ENCODE peak calls at places on chromosomes 6 and 20, in seven cellular contexts. One of them, this sample, is unnamed.
A peak's percentile ranks its signal among the peaks of the same experiment; 100 is the strongest.

GRCh38 chr6:29797966-29798365 is 29.7 kb upstream of the HLA-G start:
- DNase-seq in HepG2: no peak
- DNase-seq in K562: no peak
- DNase-seq in GM12878: no peak
- DNase-seq in SK-N-SH: no peak
- DNase-seq in GM12892: no peak
- DNase-seq in H1: no peak
- DNase-seq in this sample: no peak

GRCh38 chr6:41269716-41270115 is 16.8 kb downstream of the TREM1 start:
- DNase-seq in HepG2: no peak
- DNase-seq in K562: no peak
- DNase-seq in GM12878: no peak
- DNase-seq in SK-N-SH: no peak
- DNase-seq in GM12892: no peak
- DNase-seq in H1: peak; percentile 19
- DNase-seq in this sample: no peak

GRCh38 chr6:20292905-20293304 is 80.6 kb upstream of the MBOAT1 start:
- DNase-seq in HepG2: no peak
- DNase-seq in K562: no peak
- DNase-seq in GM12878: no peak
- DNase-seq in SK-N-SH: no peak
- DNase-seq in GM12892: no peak
- DNase-seq in H1: no peak
- DNase-seq in this sample: no peak

GRCh38 chr20:31967830-31968249 is at the start of gene XKR7:
- DNase-seq in HepG2: no peak
- DNase-seq in K562: peak; percentile 29
- DNase-seq in GM12878: no peak
- DNase-seq in SK-N-SH: peak; percentile 94
- DNase-seq in GM12892: no peak
- DNase-seq in H1: peak; percentile 78
- DNase-seq in this sample: peak; percentile 39

GRCh38 chr6:151502499-151502898 is 8.7 kb downstream of the CCDC170 start:
- DNase-seq in HepG2: no peak
- DNase-seq in K562: no peak
- DNase-seq in GM12878: no peak
- DNase-seq in SK-N-SH: no peak
- DNase-seq in GM12892: no peak
- DNase-seq in H1: no peak
- DNase-seq in this sample: no peak

GRCh38 chr20:35871311-35871771 is 83.0 kb downstream of the SCAND1 start:
- DNase-seq in HepG2: no peak
- DNase-seq in K562: peak; percentile 51
- DNase-seq in GM12878: no peak
- DNase-seq in SK-N-SH: peak; percentile 45
- DNase-seq in GM12892: no peak
- DNase-seq in H1: no peak
- DNase-seq in this sample: no peak

GRCh38 chr20:34916774-34917354 is 38.7 kb downstream of the GSS start:
- DNase-seq in HepG2: no peak
- DNase-seq in K562: no peak
- DNase-seq in GM12878: no peak
- DNase-seq in SK-N-SH: no peak
- DNase-seq in GM12892: no peak
- DNase-seq in H1: no peak
- DNase-seq in this sample: no peak

GRCh38 chr6:166751051-166751595 is 124.1 kb upstream of the RPS6KA2 start:
- DNase-seq in HepG2: no peak
- DNase-seq in K562: peak; percentile 24
- DNase-seq in GM12878: no peak
- DNase-seq in SK-N-SH: peak; percentile 50
- DNase-seq in GM12892: no peak
- DNase-seq in H1: no peak
- DNase-seq in this sample: peak; percentile 67

GRCh38 chr20:40654876-40655275 is 34.2 kb downstream of the MAFB start:
- DNase-seq in HepG2: no peak
- DNase-seq in K562: no peak
- DNase-seq in GM12878: no peak
- DNase-seq in SK-N-SH: no peak
- DNase-seq in GM12892: no peak
- DNase-seq in H1: no peak
- DNase-seq in this sample: no peak

GRCh38 chr20:42435230-42435629 is 754.5 kb downstream of the PTPRT start:
- DNase-seq in HepG2: no peak
- DNase-seq in K562: no peak
- DNase-seq in GM12878: peak; percentile 17
- DNase-seq in SK-N-SH: no peak
- DNase-seq in GM12892: peak; percentile 7
- DNase-seq in H1: no peak
- DNase-seq in this sample: peak; percentile 12

GRCh38 chr6:134217516-134218140 is 100.3 kb downstream of the SGK1 start:
- DNase-seq in HepG2: no peak
- DNase-seq in K562: no peak
- DNase-seq in GM12878: no peak
- DNase-seq in SK-N-SH: no peak
- DNase-seq in GM12892: no peak
- DNase-seq in H1: no peak
- DNase-seq in this sample: no peak

GRCh38 chr20:53070714-53071392 is 98.7 kb downstream of the TSHZ2 start:
- DNase-seq in HepG2: peak; percentile 28
- DNase-seq in K562: no peak
- DNase-seq in GM12878: no peak
- DNase-seq in SK-N-SH: no peak
- DNase-seq in GM12892: no peak
- DNase-seq in H1: no peak
- DNase-seq in this sample: no peak

GRCh38 chr6:106360989-106361430 is 493 bp downstream of the CRYBG1 start:
- DNase-seq in HepG2: no peak
- DNase-seq in K562: peak; percentile 6
- DNase-seq in GM12878: no peak
- DNase-seq in SK-N-SH: peak; percentile 45
- DNase-seq in GM12892: peak; percentile 33
- DNase-seq in H1: peak; percentile 78
- DNase-seq in this sample: peak; percentile 35

GRCh38 chr20:34604980-34605788 is 46.7 kb downstream of the MAP1LC3A start:
- DNase-seq in HepG2: no peak
- DNase-seq in K562: no peak
- DNase-seq in GM12878: no peak
- DNase-seq in SK-N-SH: peak; percentile 48
- DNase-seq in GM12892: no peak
- DNase-seq in H1: no peak
- DNase-seq in this sample: no peak

GRCh38 chr20:14566505-14566904 is 229.1 kb upstream of the FLRT3 start:
- DNase-seq in HepG2: no peak
- DNase-seq in K562: no peak
- DNase-seq in GM12878: no peak
- DNase-seq in SK-N-SH: no peak
- DNase-seq in GM12892: no peak
- DNase-seq in H1: no peak
- DNase-seq in this sample: no peak

GRCh38 chr6:3195695-3196497 is 31.6 kb downstream of the TUBB2B start:
- DNase-seq in HepG2: peak; percentile 90
- DNase-seq in K562: peak; percentile 88
- DNase-seq in GM12878: no peak
- DNase-seq in SK-N-SH: peak; percentile 63
- DNase-seq in GM12892: no peak
- DNase-seq in H1: peak; percentile 66
- DNase-seq in this sample: no peak

GRCh38 chr6:40796280-40797223 is 209.4 kb upstream of the LRFN2 start:
- DNase-seq in HepG2: no peak
- DNase-seq in K562: no peak
- DNase-seq in GM12878: no peak
- DNase-seq in SK-N-SH: peak; percentile 64
- DNase-seq in GM12892: no peak
- DNase-seq in H1: no peak
- DNase-seq in this sample: no peak

GRCh38 chr20:555933-556332 is 12.3 kb upstream of the CSNK2A1 start:
- DNase-seq in HepG2: peak; percentile 81
- DNase-seq in K562: peak; percentile 75
- DNase-seq in GM12878: no peak
- DNase-seq in SK-N-SH: peak; percentile 36
- DNase-seq in GM12892: no peak
- DNase-seq in H1: no peak
- DNase-seq in this sample: no peak

GRCh38 chr6:88302769-88303230 is 136.7 kb upstream of the CNR1 start:
- DNase-seq in HepG2: no peak
- DNase-seq in K562: no peak
- DNase-seq in GM12878: no peak
- DNase-seq in SK-N-SH: no peak
- DNase-seq in GM12892: no peak
- DNase-seq in H1: no peak
- DNase-seq in this sample: no peak

GRCh38 chr6:120355822-120356221 is 978.5 kb downstream of the TBC1D32 start:
- DNase-seq in HepG2: no peak
- DNase-seq in K562: no peak
- DNase-seq in GM12878: no peak
- DNase-seq in SK-N-SH: peak; percentile 1
- DNase-seq in GM12892: no peak
- DNase-seq in H1: no peak
- DNase-seq in this sample: no peak

GRCh38 chr6:39341942-39342341 is 19.4 kb upstream of the KCNK16 start:
- DNase-seq in HepG2: no peak
- DNase-seq in K562: no peak
- DNase-seq in GM12878: no peak
- DNase-seq in SK-N-SH: no peak
- DNase-seq in GM12892: no peak
- DNase-seq in H1: no peak
- DNase-seq in this sample: no peak

GRCh38 chr6:34248198-34248726 is 544 bp downstream of the SMIM29 start:
- DNase-seq in HepG2: peak; percentile 35
- DNase-seq in K562: peak; percentile 85
- DNase-seq in GM12878: no peak
- DNase-seq in SK-N-SH: peak; percentile 65
- DNase-seq in GM12892: no peak
- DNase-seq in H1: peak; percentile 76
- DNase-seq in this sample: no peak

GRCh38 chr6:3454206-3455016 is 2.4 kb downstream of the SLC22A23 start:
- DNase-seq in HepG2: peak; percentile 48
- DNase-seq in K562: no peak
- DNase-seq in GM12878: no peak
- DNase-seq in SK-N-SH: no peak
- DNase-seq in GM12892: no peak
- DNase-seq in H1: no peak
- DNase-seq in this sample: no peak

GRCh38 chr6:90222008-90222407 is 74.6 kb downstream of the BACH2 start:
- DNase-seq in HepG2: no peak
- DNase-seq in K562: no peak
- DNase-seq in GM12878: no peak
- DNase-seq in SK-N-SH: no peak
- DNase-seq in GM12892: no peak
- DNase-seq in H1: no peak
- DNase-seq in this sample: no peak

DNA sequence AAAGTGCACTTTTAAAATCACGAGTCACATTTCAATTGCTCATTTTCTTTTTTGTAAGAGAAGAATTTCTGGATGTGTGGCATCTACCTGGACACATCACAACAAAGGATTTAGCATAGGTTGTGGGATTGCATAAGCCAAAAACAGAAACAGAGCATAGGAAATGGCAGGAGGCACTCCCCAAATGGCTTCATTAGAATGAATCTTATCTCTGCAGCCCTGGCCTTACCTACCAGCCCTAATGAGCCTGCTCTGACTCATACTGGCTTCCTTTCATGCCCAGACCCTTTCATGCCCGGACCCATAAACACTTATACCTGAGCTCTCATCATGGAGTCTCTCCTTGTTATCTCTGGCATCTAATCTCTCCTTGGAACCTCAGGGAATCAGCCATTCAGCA is 23.9 kb upstream of the SPTLC3 start:
- DNase-seq in HepG2: no peak
- DNase-seq in K562: no peak
- DNase-seq in GM12878: no peak
- DNase-seq in SK-N-SH: no peak
- DNase-seq in GM12892: no peak
- DNase-seq in H1: no peak
- DNase-seq in this sample: no peak
- TF ChIP-seq TAF1 in HepG2: no peak
- TF ChIP-seq TAF1 in K562: no peak
- TF ChIP-seq TAF1 in GM12878: no peak
- TF ChIP-seq TAF1 in SK-N-SH: no peak
- TF ChIP-seq TAF1 in GM12892: no peak
- TF ChIP-seq TAF1 in H1: no peak
- TF ChIP-seq TAF1 in this sample: no peak

DNA sequence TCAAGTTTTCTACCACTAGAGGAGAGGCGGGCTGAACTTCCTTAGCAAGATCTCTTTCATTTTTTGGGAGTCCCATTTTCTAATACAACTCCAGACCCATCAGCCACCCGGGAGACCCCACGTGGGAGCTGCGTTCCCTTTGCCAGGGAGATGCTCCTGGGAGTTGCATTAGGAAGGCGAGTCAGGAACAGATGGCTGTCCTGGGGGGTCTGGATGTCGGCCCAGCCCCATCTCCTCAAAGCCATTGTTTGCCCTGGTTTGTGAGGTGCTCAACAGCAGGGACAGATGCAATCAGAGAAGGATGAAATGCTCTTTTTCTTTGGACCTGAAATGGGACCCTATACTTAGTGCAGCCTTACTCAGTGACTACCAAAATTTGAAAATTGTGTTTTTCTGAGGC is 39.4 kb downstream of the CARMIL1 start:
- DNase-seq in HepG2: no peak
- DNase-seq in K562: no peak
- DNase-seq in GM12878: no peak
- DNase-seq in SK-N-SH: no peak
- DNase-seq in GM12892: no peak
- DNase-seq in H1: no peak
- DNase-seq in this sample: no peak
- TF ChIP-seq TAF1 in HepG2: no peak
- TF ChIP-seq TAF1 in K562: no peak
- TF ChIP-seq TAF1 in GM12878: no peak
- TF ChIP-seq TAF1 in SK-N-SH: no peak
- TF ChIP-seq TAF1 in GM12892: no peak
- TF ChIP-seq TAF1 in H1: no peak
- TF ChIP-seq TAF1 in this sample: no peak

DNA sequence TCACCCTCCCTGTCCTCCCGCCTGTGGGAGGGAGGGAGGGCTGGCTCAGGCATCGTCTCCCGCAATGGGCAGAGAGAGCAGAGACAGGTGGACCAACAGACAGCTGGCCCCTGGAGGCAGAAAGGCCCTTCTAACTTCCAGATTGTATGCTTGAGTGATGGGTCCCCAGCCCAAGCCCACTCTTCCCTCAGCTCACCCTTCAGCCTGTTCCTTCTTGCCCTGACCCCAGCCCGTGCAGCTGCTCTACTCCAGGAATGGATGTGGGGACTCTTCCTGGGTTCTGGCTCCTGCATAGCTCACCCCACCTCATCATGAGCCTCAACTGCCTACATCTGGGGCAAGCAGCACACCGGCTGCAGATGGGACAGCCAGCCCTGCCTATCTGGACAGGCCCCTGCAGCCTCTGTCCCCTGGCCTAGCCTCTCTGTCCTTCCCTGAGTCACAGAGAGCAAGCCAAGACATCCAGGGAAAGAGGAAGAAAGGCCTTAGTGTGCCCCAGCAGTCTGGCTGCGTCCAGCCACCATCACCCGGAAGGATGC is 11.5 kb upstream of the SLC22A7 start:
- DNase-seq in HepG2: no peak
- DNase-seq in K562: no peak
- DNase-seq in GM12878: no peak
- DNase-seq in SK-N-SH: no peak
- DNase-seq in GM12892: no peak
- DNase-seq in H1: no peak
- DNase-seq in this sample: no peak
- TF ChIP-seq TAF1 in HepG2: no peak
- TF ChIP-seq TAF1 in K562: no peak
- TF ChIP-seq TAF1 in GM12878: no peak
- TF ChIP-seq TAF1 in SK-N-SH: no peak
- TF ChIP-seq TAF1 in GM12892: no peak
- TF ChIP-seq TAF1 in H1: no peak
- TF ChIP-seq TAF1 in this sample: no peak

GRCh38 chr6:143224516-143224915 is 163.8 kb downstream of the AIG1 start:
- DNase-seq in HepG2: no peak
- DNase-seq in K562: no peak
- DNase-seq in GM12878: no peak
- DNase-seq in SK-N-SH: no peak
- DNase-seq in GM12892: no peak
- DNase-seq in H1: no peak
- DNase-seq in this sample: no peak
- TF ChIP-seq TAF1 in HepG2: no peak
- TF ChIP-seq TAF1 in K562: no peak
- TF ChIP-seq TAF1 in GM12878: no peak
- TF ChIP-seq TAF1 in SK-N-SH: no peak
- TF ChIP-seq TAF1 in GM12892: no peak
- TF ChIP-seq TAF1 in H1: no peak
- TF ChIP-seq TAF1 in this sample: no peak